ENCODE peak calls at places on chromosomes 2 and 18, in ten cellular contexts. One of them, this sample, is unnamed.

GRCh38 chr18:79524181-79525078 is 128.7 kb downstream of the NFATC1 start:
- DNase-seq in psoas muscle: no peak
- DNase-seq in CD8-positive, alpha-beta memory T cell: peak; percentile 44
- DNase-seq in brain microvascular endothelial cell: no peak
- DNase-seq in fibroblast of lung: no peak
- DNase-seq in kidney epithelial cell: no peak
- DNase-seq in fibroblast of mammary gland: no peak
- DNase-seq in AG10803: no peak
- DNase-seq in H1: peak; percentile 47
- DNase-seq in breast epithelium: peak; percentile 37
- DNase-seq in this sample: no peak

GRCh38 chr2:120779781-120780283 is 44.2 kb downstream of the GLI2 start:
- DNase-seq in psoas muscle: no peak
- DNase-seq in CD8-positive, alpha-beta memory T cell: no peak
- DNase-seq in brain microvascular endothelial cell: peak; percentile 86
- DNase-seq in fibroblast of lung: peak; percentile 98
- DNase-seq in kidney epithelial cell: peak; percentile 90
- DNase-seq in fibroblast of mammary gland: peak; percentile 77
- DNase-seq in AG10803: peak; percentile 85
- DNase-seq in H1: no peak
- DNase-seq in breast epithelium: no peak
- DNase-seq in this sample: no peak

GRCh38 chr2:100767224-100767653 is 52.7 kb upstream of the NPAS2 start:
- DNase-seq in psoas muscle: no peak
- DNase-seq in CD8-positive, alpha-beta memory T cell: no peak
- DNase-seq in brain microvascular endothelial cell: no peak
- DNase-seq in fibroblast of lung: peak; percentile 83
- DNase-seq in kidney epithelial cell: no peak
- DNase-seq in fibroblast of mammary gland: peak; percentile 81
- DNase-seq in AG10803: peak; percentile 69
- DNase-seq in H1: no peak
- DNase-seq in breast epithelium: no peak
- DNase-seq in this sample: no peak

GRCh38 chr2:11022874-11023273 is 111.1 kb downstream of the KCNF1 start:
- DNase-seq in psoas muscle: no peak
- DNase-seq in CD8-positive, alpha-beta memory T cell: no peak
- DNase-seq in brain microvascular endothelial cell: no peak
- DNase-seq in fibroblast of lung: no peak
- DNase-seq in kidney epithelial cell: no peak
- DNase-seq in fibroblast of mammary gland: no peak
- DNase-seq in AG10803: no peak
- DNase-seq in H1: peak; percentile 40
- DNase-seq in breast epithelium: no peak
- DNase-seq in this sample: no peak

GRCh38 chr2:130827502-130828251 is 9.0 kb upstream of the ARHGEF4 start:
- DNase-seq in psoas muscle: no peak
- DNase-seq in CD8-positive, alpha-beta memory T cell: no peak
- DNase-seq in brain microvascular endothelial cell: peak; percentile 83
- DNase-seq in fibroblast of lung: peak; percentile 95
- DNase-seq in kidney epithelial cell: no peak
- DNase-seq in fibroblast of mammary gland: peak; percentile 58
- DNase-seq in AG10803: peak; percentile 42
- DNase-seq in H1: no peak
- DNase-seq in breast epithelium: no peak
- DNase-seq in this sample: no peak

GRCh38 chr2:213316001-213316735 is 31.9 kb downstream of the SPAG16 start:
- DNase-seq in psoas muscle: no peak
- DNase-seq in CD8-positive, alpha-beta memory T cell: no peak
- DNase-seq in brain microvascular endothelial cell: peak; percentile 79
- DNase-seq in fibroblast of lung: peak; percentile 56
- DNase-seq in kidney epithelial cell: no peak
- DNase-seq in fibroblast of mammary gland: peak; percentile 72
- DNase-seq in AG10803: peak; percentile 2
- DNase-seq in H1: no peak
- DNase-seq in breast epithelium: no peak
- DNase-seq in this sample: no peak

GRCh38 chr2:12303181-12304030 is 413.3 kb upstream of the TRIB2 start:
- DNase-seq in psoas muscle: no peak
- DNase-seq in CD8-positive, alpha-beta memory T cell: no peak
- DNase-seq in brain microvascular endothelial cell: peak; percentile 90
- DNase-seq in fibroblast of lung: peak; percentile 94
- DNase-seq in kidney epithelial cell: peak; percentile 82
- DNase-seq in fibroblast of mammary gland: peak; percentile 96
- DNase-seq in AG10803: peak; percentile 38
- DNase-seq in H1: no peak
- DNase-seq in breast epithelium: no peak
- DNase-seq in this sample: peak; percentile 62

GRCh38 chr2:205352120-205352519 is 330.2 kb upstream of the NRP2 start:
- DNase-seq in psoas muscle: no peak
- DNase-seq in CD8-positive, alpha-beta memory T cell: no peak
- DNase-seq in brain microvascular endothelial cell: no peak
- DNase-seq in fibroblast of lung: no peak
- DNase-seq in kidney epithelial cell: no peak
- DNase-seq in fibroblast of mammary gland: no peak
- DNase-seq in AG10803: peak; percentile 50
- DNase-seq in H1: no peak
- DNase-seq in breast epithelium: no peak
- DNase-seq in this sample: no peak

GRCh38 chr18:80210312-80211083 is 36.8 kb downstream of the PARD6G start:
- DNase-seq in psoas muscle: no peak
- DNase-seq in CD8-positive, alpha-beta memory T cell: no peak
- DNase-seq in brain microvascular endothelial cell: no peak
- DNase-seq in fibroblast of lung: no peak
- DNase-seq in kidney epithelial cell: no peak
- DNase-seq in fibroblast of mammary gland: no peak
- DNase-seq in AG10803: no peak
- DNase-seq in H1: peak; percentile 34
- DNase-seq in breast epithelium: no peak
- DNase-seq in this sample: no peak

GRCh38 chr2:105934467-105934866 is 189.8 kb downstream of the NCK2 start:
- DNase-seq in psoas muscle: no peak
- DNase-seq in CD8-positive, alpha-beta memory T cell: no peak
- DNase-seq in brain microvascular endothelial cell: no peak
- DNase-seq in fibroblast of lung: no peak
- DNase-seq in kidney epithelial cell: no peak
- DNase-seq in fibroblast of mammary gland: no peak
- DNase-seq in AG10803: no peak
- DNase-seq in H1: no peak
- DNase-seq in breast epithelium: no peak
- DNase-seq in this sample: no peak

GRCh38 chr2:105937498-105937897 is 192.8 kb downstream of the NCK2 start:
- DNase-seq in psoas muscle: no peak
- DNase-seq in CD8-positive, alpha-beta memory T cell: no peak
- DNase-seq in brain microvascular endothelial cell: no peak
- DNase-seq in fibroblast of lung: no peak
- DNase-seq in kidney epithelial cell: no peak
- DNase-seq in fibroblast of mammary gland: no peak
- DNase-seq in AG10803: no peak
- DNase-seq in H1: no peak
- DNase-seq in breast epithelium: no peak
- DNase-seq in this sample: no peak

GRCh38 chr2:105933906-105934305 is 189.2 kb downstream of the NCK2 start:
- DNase-seq in psoas muscle: no peak
- DNase-seq in CD8-positive, alpha-beta memory T cell: no peak
- DNase-seq in brain microvascular endothelial cell: no peak
- DNase-seq in fibroblast of lung: no peak
- DNase-seq in kidney epithelial cell: no peak
- DNase-seq in fibroblast of mammary gland: no peak
- DNase-seq in AG10803: no peak
- DNase-seq in H1: no peak
- DNase-seq in breast epithelium: no peak
- DNase-seq in this sample: no peak

GRCh38 chr2:105936954-105937353 is 192.2 kb downstream of the NCK2 start:
- DNase-seq in psoas muscle: no peak
- DNase-seq in CD8-positive, alpha-beta memory T cell: no peak
- DNase-seq in brain microvascular endothelial cell: no peak
- DNase-seq in fibroblast of lung: no peak
- DNase-seq in kidney epithelial cell: no peak
- DNase-seq in fibroblast of mammary gland: no peak
- DNase-seq in AG10803: no peak
- DNase-seq in H1: no peak
- DNase-seq in breast epithelium: no peak
- DNase-seq in this sample: no peak

GRCh38 chr2:105935048-105935447 is 190.3 kb downstream of the NCK2 start:
- DNase-seq in psoas muscle: no peak
- DNase-seq in CD8-positive, alpha-beta memory T cell: no peak
- DNase-seq in brain microvascular endothelial cell: no peak
- DNase-seq in fibroblast of lung: no peak
- DNase-seq in kidney epithelial cell: no peak
- DNase-seq in fibroblast of mammary gland: no peak
- DNase-seq in AG10803: no peak
- DNase-seq in H1: no peak
- DNase-seq in breast epithelium: no peak
- DNase-seq in this sample: no peak
- H3K4me3 ChIP-seq in psoas muscle: no peak overlapping the region
- H3K4me3 ChIP-seq in CD8-positive, alpha-beta memory T cell: peak overlapping the region; percentile 17
- H3K4me3 ChIP-seq in brain microvascular endothelial cell: no peak overlapping the region
- H3K4me3 ChIP-seq in fibroblast of lung: no peak overlapping the region
- H3K4me3 ChIP-seq in kidney epithelial cell: no peak overlapping the region
- H3K4me3 ChIP-seq in fibroblast of mammary gland: no peak overlapping the region
- H3K4me3 ChIP-seq in AG10803: no peak overlapping the region
- H3K4me3 ChIP-seq in H1: no peak overlapping the region
- H3K4me3 ChIP-seq in breast epithelium: no peak overlapping the region
- H3K4me3 ChIP-seq in this sample: no peak overlapping the region

GRCh38 chr2:218002103-218002502 is 692 bp downstream of the TNS1 start:
- DNase-seq in psoas muscle: no peak
- DNase-seq in CD8-positive, alpha-beta memory T cell: no peak
- DNase-seq in brain microvascular endothelial cell: no peak
- DNase-seq in fibroblast of lung: no peak
- DNase-seq in kidney epithelial cell: no peak
- DNase-seq in fibroblast of mammary gland: no peak
- DNase-seq in AG10803: no peak
- DNase-seq in H1: no peak
- DNase-seq in breast epithelium: no peak
- DNase-seq in this sample: no peak
- H3K4me3 ChIP-seq in psoas muscle: peak overlapping the region; percentile 43
- H3K4me3 ChIP-seq in CD8-positive, alpha-beta memory T cell: no peak overlapping the region
- H3K4me3 ChIP-seq in brain microvascular endothelial cell: peak overlapping the region; percentile 47
- H3K4me3 ChIP-seq in fibroblast of lung: peak overlapping the region; percentile 27
- H3K4me3 ChIP-seq in kidney epithelial cell: no peak overlapping the region
- H3K4me3 ChIP-seq in fibroblast of mammary gland: peak overlapping the region; percentile 79
- H3K4me3 ChIP-seq in AG10803: peak overlapping the region; percentile 83
- H3K4me3 ChIP-seq in H1: no peak overlapping the region
- H3K4me3 ChIP-seq in breast epithelium: peak overlapping the region; percentile 66
- H3K4me3 ChIP-seq in this sample: peak overlapping the region; percentile 33

GRCh38 chr2:144230452-144231085 is 289.4 kb downstream of the ZEB2 start:
- DNase-seq in psoas muscle: no peak
- DNase-seq in CD8-positive, alpha-beta memory T cell: no peak
- DNase-seq in brain microvascular endothelial cell: peak; percentile 10
- DNase-seq in fibroblast of lung: no peak
- DNase-seq in kidney epithelial cell: peak; percentile 16
- DNase-seq in fibroblast of mammary gland: peak; percentile 25
- DNase-seq in AG10803: peak; percentile 66
- DNase-seq in H1: no peak
- DNase-seq in breast epithelium: no peak
- DNase-seq in this sample: no peak

GRCh38 chr2:144230057-144230451 is 289.9 kb downstream of the ZEB2 start:
- DNase-seq in psoas muscle: no peak
- DNase-seq in CD8-positive, alpha-beta memory T cell: no peak
- DNase-seq in brain microvascular endothelial cell: no peak
- DNase-seq in fibroblast of lung: no peak
- DNase-seq in kidney epithelial cell: no peak
- DNase-seq in fibroblast of mammary gland: no peak
- DNase-seq in AG10803: no peak
- DNase-seq in H1: no peak
- DNase-seq in breast epithelium: no peak
- DNase-seq in this sample: no peak

GRCh38 chr2:144237108-144237507 is 282.8 kb downstream of the ZEB2 start:
- DNase-seq in psoas muscle: no peak
- DNase-seq in CD8-positive, alpha-beta memory T cell: no peak
- DNase-seq in brain microvascular endothelial cell: no peak
- DNase-seq in fibroblast of lung: no peak
- DNase-seq in kidney epithelial cell: no peak
- DNase-seq in fibroblast of mammary gland: no peak
- DNase-seq in AG10803: no peak
- DNase-seq in H1: no peak
- DNase-seq in breast epithelium: no peak
- DNase-seq in this sample: no peak

GRCh38 chr2:144234115-144234772 is 285.7 kb downstream of the ZEB2 start:
- DNase-seq in psoas muscle: no peak
- DNase-seq in CD8-positive, alpha-beta memory T cell: no peak
- DNase-seq in brain microvascular endothelial cell: no peak
- DNase-seq in fibroblast of lung: no peak
- DNase-seq in kidney epithelial cell: no peak
- DNase-seq in fibroblast of mammary gland: no peak
- DNase-seq in AG10803: no peak
- DNase-seq in H1: no peak
- DNase-seq in breast epithelium: no peak
- DNase-seq in this sample: no peak

DNA sequence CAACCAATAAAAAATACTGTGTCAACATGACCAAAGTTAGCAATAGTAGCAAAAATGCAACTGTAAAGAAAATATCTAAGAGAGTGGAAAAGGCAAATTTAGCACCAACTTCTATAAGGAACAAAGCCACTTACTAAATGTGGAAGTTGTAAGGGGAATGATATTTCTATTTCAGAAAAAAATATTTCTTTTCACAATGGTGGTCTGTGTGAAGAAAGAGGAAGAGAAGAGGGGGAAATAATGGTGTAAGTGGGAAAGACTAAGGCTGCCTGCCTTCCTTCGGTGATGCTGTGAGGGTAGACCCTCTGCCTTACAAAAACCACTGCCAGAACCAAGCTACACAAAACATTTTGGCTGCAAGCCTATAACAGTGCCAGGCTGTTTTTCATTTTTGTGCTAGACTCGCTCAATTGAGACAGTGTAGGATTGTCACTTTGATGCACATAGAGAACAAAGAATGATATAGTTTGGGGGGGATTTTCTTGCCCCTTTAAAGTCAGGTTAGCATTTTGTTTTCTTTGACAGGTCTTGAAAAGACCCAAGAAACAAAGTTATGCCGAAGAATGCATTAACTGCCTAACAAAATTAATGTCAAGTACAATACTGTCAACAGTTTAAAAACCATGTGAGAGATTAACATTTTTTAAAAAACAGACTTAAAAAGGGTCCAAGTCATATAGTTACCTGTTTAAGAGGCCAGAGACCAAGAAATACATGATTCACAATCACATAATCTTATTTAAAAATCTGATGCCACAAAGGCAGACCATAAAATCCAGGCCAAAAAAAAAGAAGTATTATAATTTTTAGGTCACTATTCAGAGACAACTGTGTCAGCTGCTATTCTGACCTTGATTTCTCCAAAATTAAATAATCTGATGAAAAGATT is 286.4 kb downstream of the ZEB2 start:
- DNase-seq in psoas muscle: no peak
- DNase-seq in CD8-positive, alpha-beta memory T cell: no peak
- DNase-seq in brain microvascular endothelial cell: no peak
- DNase-seq in fibroblast of lung: no peak
- DNase-seq in kidney epithelial cell: no peak
- DNase-seq in fibroblast of mammary gland: no peak
- DNase-seq in AG10803: no peak
- DNase-seq in H1: no peak
- DNase-seq in breast epithelium: no peak
- DNase-seq in this sample: no peak
- H3K4me3 ChIP-seq in psoas muscle: no peak overlapping the region
- H3K4me3 ChIP-seq in CD8-positive, alpha-beta memory T cell: no peak overlapping the region
- H3K4me3 ChIP-seq in brain microvascular endothelial cell: no peak overlapping the region
- H3K4me3 ChIP-seq in fibroblast of lung: no peak overlapping the region
- H3K4me3 ChIP-seq in kidney epithelial cell: no peak overlapping the region
- H3K4me3 ChIP-seq in fibroblast of mammary gland: no peak overlapping the region
- H3K4me3 ChIP-seq in AG10803: no peak overlapping the region
- H3K4me3 ChIP-seq in H1: no peak overlapping the region
- H3K4me3 ChIP-seq in breast epithelium: no peak overlapping the region
- H3K4me3 ChIP-seq in this sample: no peak overlapping the region

GRCh38 chr18:55893948-55894347 is 306.0 kb upstream of the TCF4 start:
- DNase-seq in psoas muscle: no peak
- DNase-seq in CD8-positive, alpha-beta memory T cell: no peak
- DNase-seq in brain microvascular endothelial cell: no peak
- DNase-seq in fibroblast of lung: no peak
- DNase-seq in kidney epithelial cell: no peak
- DNase-seq in fibroblast of mammary gland: no peak
- DNase-seq in AG10803: no peak
- DNase-seq in H1: no peak
- DNase-seq in breast epithelium: no peak
- DNase-seq in this sample: no peak
- H3K4me3 ChIP-seq in psoas muscle: no peak overlapping the region
- H3K4me3 ChIP-seq in CD8-positive, alpha-beta memory T cell: no peak overlapping the region
- H3K4me3 ChIP-seq in brain microvascular endothelial cell: no peak overlapping the region
- H3K4me3 ChIP-seq in fibroblast of lung: no peak overlapping the region
- H3K4me3 ChIP-seq in kidney epithelial cell: no peak overlapping the region
- H3K4me3 ChIP-seq in fibroblast of mammary gland: no peak overlapping the region
- H3K4me3 ChIP-seq in AG10803: no peak overlapping the region
- H3K4me3 ChIP-seq in H1: peak overlapping the region; percentile 34
- H3K4me3 ChIP-seq in breast epithelium: no peak overlapping the region
- H3K4me3 ChIP-seq in this sample: no peak overlapping the region